ENCODE peak calls at places on chromosomes 16 and 17, in four cellular contexts. X is stomach, W is transverse colon, J is suprapubic skin. P is an unnamed sample.

GRCh38 chr17:80349437-80350160 is 65.4 kb upstream of the ENDOV start:
- DNase-seq in X (no peak), W (no peak), J (no peak), P (no peak)

GRCh38 chr16:11047057-11047456 is 102.7 kb downstream of the CLEC16A start:
- DNase-seq in X (no peak), W (no peak), J (peak; percentile 3), P (peak; percentile 57)

GRCh38 chr16:25219070-25219737 is 2.5 kb downstream of the AQP8 start:
- DNase-seq in X (peak; percentile 38), W (no peak), J (no peak), P (no peak)

GRCh38 chr16:6160871-6161270 is 1063.3 kb upstream of the EEF2KMT start:
- DNase-seq in X (no peak), W (no peak), J (no peak), P (no peak)

GRCh38 chr17:74008196-74008595 is 195.3 kb upstream of the RPL38 start:
- DNase-seq in X (no peak), W (peak; percentile 11), J (no peak), P (no peak)

GRCh38 chr16:86886651-86887050 is 308.3 kb downstream of the FOXL1 start:
- DNase-seq in X (no peak), W (no peak), J (no peak), P (no peak)

GRCh38 chr16:84517366-84517765 is 12.9 kb upstream of the MEAK7 start:
- DNase-seq in X (no peak), W (no peak), J (no peak), P (no peak)

GRCh38 chr16:49487746-49488145 is 114.1 kb downstream of the C16orf78 start:
- DNase-seq in X (no peak), W (peak; percentile 6), J (no peak), P (peak; percentile 53)

GRCh38 chr17:70366421-70366820 is 197.1 kb downstream of the KCNJ2 start:
- DNase-seq in X (no peak), W (no peak), J (no peak), P (no peak)

GRCh38 chr16:66490774-66491715 is 58.9 kb downstream of the TK2 start:
- DNase-seq in X (peak; percentile 23), W (no peak), J (peak; percentile 74), P (peak; percentile 57)

GRCh38 chr16:82699711-82700495 is 73.1 kb downstream of the CDH13 start:
- DNase-seq in X (no peak), W (no peak), J (no peak), P (no peak)

GRCh38 chr16:57377080-57377841 is 5.0 kb downstream of the CX3CL1 start:
- DNase-seq in X (no peak), W (no peak), J (no peak), P (no peak)

GRCh38 chr17:76524598-76525512 is 12.7 kb downstream of the CYGB start:
- DNase-seq in X (peak; percentile 84), W (peak; percentile 43), J (no peak), P (no peak)

GRCh38 chr17:81650951-81651350 is 5.4 kb downstream of the PDE6G start:
- DNase-seq in X (no peak), W (no peak), J (no peak), P (no peak)

GRCh38 chr17:81964081-81964849 is 3.3 kb upstream of the NOTUM start:
- DNase-seq in X (no peak), W (no peak), J (no peak), P (no peak)

GRCh38 chr17:59355695-59356323 is 24.4 kb downstream of the YPEL2 start:
- DNase-seq in X (no peak), W (no peak), J (no peak), P (no peak)

GRCh38 chr16:57480754-57481230 is 5.5 kb downstream of the DOK4 start:
- DNase-seq in X (no peak), W (no peak), J (no peak), P (no peak)

GRCh38 chr16:75250809-75251279 is 580 bp downstream of the BCAR1 start:
- DNase-seq in X (peak; percentile 80), W (peak; percentile 77), J (no peak), P (peak; percentile 79)

GRCh38 chr17:82217530-82218204 is 5.0 kb upstream of the CCDC57 start:
- DNase-seq in X (peak; percentile 63), W (peak; percentile 62), J (no peak), P (peak; percentile 83)

GRCh38 chr16:31706925-31707324 is 166.7 kb upstream of the ZNF267 start:
- DNase-seq in X (no peak), W (no peak), J (no peak), P (no peak)

DNA sequence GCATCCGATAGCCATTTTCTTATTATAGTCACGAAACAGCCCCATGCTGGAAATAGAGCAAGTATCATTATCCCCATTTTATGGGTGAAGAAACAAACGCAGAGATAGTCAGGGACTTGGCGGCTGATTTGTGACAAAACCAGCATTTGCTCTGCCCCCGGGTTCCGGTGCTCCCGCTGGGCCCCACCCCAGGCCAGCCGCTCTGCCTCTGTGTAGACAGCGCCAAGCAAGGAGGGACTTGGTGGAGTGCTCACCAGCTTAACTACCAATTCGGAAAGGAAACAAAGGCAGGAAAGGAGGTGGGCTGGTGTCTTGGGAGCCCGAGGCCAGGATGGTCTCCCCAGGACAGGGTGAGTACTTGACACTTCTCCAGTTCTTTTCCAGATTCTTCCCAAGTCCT is 10.0 kb downstream of the SRL start:
- DNase-seq in X (no peak), W (no peak), J (no peak), P (no peak)
- TF ChIP-seq EP300 in X (no peak), W (no peak), J (no peak), P (no peak)

GRCh38 chr17:3963214-3964201 is 729 bp downstream of the ATP2A3 start:
- DNase-seq in X (peak; percentile 51), W (peak; percentile 73), J (no peak), P (no peak)
- TF ChIP-seq EP300 in X (no peak), W (no peak), J (no peak), P (no peak)

DNA sequence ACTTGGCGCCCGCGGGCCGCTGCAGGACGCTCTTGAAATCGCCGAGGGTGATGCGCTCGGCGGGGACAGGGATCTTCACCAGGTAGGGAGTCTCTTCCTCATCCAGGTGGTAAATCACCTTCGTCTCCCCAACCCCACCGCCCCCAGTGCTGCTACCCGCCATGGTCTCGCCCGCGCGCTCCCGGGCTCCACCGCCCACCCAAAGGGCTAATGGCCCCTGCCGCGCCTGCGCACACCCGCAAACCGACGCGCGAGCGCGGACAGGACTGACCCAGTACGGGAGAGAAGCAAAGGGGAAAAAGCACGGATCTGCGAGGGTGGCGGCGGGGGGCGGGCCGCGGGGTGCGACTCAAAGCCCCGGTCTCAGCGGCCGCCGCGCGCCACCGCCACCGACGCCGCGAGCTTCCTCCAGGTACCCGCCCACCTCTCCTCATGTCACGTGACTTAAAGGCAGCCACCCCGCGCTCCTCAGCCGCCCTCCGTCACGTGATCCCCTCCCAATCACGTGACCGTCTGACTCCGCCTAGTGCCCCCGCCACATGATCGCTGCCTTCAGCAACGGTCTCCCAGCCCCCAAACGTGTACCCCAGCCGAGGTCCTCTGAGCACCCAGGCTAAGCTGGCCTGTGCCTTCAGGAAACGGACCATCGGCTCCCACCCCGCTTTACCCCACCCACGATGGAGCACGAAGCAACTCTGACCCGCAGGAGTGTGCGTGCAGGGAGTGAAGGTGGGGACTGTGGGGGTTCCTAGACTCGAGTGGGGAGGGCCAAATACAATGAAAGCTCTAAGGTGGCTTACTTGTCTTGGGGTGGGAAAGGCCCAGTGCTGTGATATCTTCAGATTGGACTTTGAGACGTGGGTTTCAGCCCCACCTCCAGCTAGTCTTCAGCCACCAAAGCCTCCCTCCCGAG is at the start of gene DVL2:
- DNase-seq in X (peak; percentile 96), W (peak; percentile 96), J (peak; percentile 99), P (peak; percentile 98)
- TF ChIP-seq EP300 in X (no peak), W (peak; percentile 7), J (no peak), P (no peak)

GRCh38 chr17:68457539-68458259 is 403 bp upstream of the WIPI1 start:
- DNase-seq in X (peak; percentile 100), W (peak; percentile 99), J (peak; percentile 99), P (peak; percentile 99)
- TF ChIP-seq EP300 in X (no peak), W (no peak), J (no peak), P (no peak)

GRCh38 chr17:65123757-65124675 is 13.2 kb upstream of the RGS9 start:
- DNase-seq in X (no peak), W (peak; percentile 27), J (no peak), P (no peak)
- TF ChIP-seq EP300 in X (no peak), W (no peak), J (no peak), P (no peak)

GRCh38 chr16:48203974-48204824 is 39.9 kb upstream of the LONP2 start:
- DNase-seq in X (no peak), W (peak; percentile 30), J (no peak), P (no peak)
- TF ChIP-seq EP300 in X (no peak), W (no peak), J (no peak), P (no peak)

GRCh38 chr17:43546317-43547188 is at the start of gene ETV4:
- DNase-seq in X (peak; percentile 89), W (peak; percentile 92), J (peak; percentile 94), P (peak; percentile 93)

GRCh38 chr17:43543300-43543699 is 2.8 kb downstream of the ETV4 start:
- DNase-seq in X (no peak), W (no peak), J (no peak), P (no peak)

GRCh38 chr17:43545383-43545632 is 832 bp downstream of the ETV4 start:
- DNase-seq in X (peak; percentile 28), W (peak; percentile 45), J (no peak), P (no peak)

GRCh38 chr17:43542854-43543253 is 3.3 kb downstream of the ETV4 start:
- DNase-seq in X (no peak), W (no peak), J (no peak), P (no peak)

DNA sequence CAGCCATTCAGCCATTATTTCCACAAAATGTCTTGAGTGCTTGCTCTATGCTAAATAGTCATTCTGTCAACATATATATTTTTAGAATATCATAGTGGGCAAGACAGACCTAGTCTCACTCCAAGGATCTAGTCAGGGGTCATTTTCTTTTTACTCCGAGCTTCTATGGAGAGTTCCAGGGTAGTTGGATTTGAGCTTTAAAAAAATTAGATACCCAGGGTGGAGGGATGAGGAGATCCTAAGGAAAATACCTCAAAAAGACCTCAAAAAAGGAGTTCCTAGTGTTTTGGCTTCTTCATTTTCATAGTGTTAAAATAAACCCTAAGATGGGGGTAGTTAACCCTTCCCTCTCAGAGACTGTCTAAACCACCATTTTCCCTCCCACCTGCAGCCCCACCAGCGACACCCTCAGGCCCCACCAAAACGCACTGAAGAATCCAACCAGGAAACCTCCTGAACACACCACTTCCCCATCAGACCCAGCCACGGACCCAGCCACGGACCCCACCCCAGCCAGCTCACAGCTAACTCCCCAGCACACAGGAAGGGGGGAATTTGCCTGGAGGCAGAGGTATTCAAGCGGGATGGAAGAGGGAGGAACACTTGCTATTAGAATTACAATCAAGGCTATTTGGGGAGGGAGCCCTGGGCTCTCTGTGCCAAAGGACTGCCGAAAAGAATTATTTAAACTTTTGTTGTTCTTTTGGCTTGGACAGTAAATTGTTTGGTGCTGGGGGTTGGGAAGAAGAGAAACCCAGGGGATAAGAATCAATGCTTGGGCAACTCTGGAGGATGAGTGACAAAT is 2.2 kb downstream of the ETV4 start:
- DNase-seq in X (no peak), W (no peak), J (no peak), P (no peak)
- TF ChIP-seq EP300 in X (no peak), W (no peak), J (no peak), P (no peak)

GRCh38 chr17:71412803-71413202 is 708.0 kb upstream of the SOX9 start:
- DNase-seq in X (no peak), W (no peak), J (no peak), P (no peak)
- TF ChIP-seq EP300 in X (no peak), W (no peak), J (no peak), P (no peak)